ENCODE peak calls at places on chromosomes 1 and 21, in four cellular contexts. One of them, this sample, is unnamed.

GRCh38 chr21:33308586-33309490 is 15.9 kb upstream of the IFNAR1 start:
- DNase-seq in germinal center: no peak
- DNase-seq in stimulated activated CD8-positive, alpha-beta memory T cell treated with anti-CD3 and anti-CD28 coated beads, Interleukin-15, amount 100 ng/mL, for 24 hours: no peak
- DNase-seq in NCI-H510A: peak
- DNase-seq in this sample: no peak

GRCh38 chr21:17537299-17537698 is 24.5 kb downstream of the CXADR start:
- DNase-seq in germinal center: no peak
- DNase-seq in stimulated activated CD8-positive, alpha-beta memory T cell treated with anti-CD3 and anti-CD28 coated beads, Interleukin-15, amount 100 ng/mL, for 24 hours: no peak
- DNase-seq in NCI-H510A: no peak
- DNase-seq in this sample: no peak

GRCh38 chr1:80417651-80418050 is 1383.1 kb upstream of the ADGRL2 start:
- DNase-seq in germinal center: no peak
- DNase-seq in stimulated activated CD8-positive, alpha-beta memory T cell treated with anti-CD3 and anti-CD28 coated beads, Interleukin-15, amount 100 ng/mL, for 24 hours: no peak
- DNase-seq in NCI-H510A: no peak
- DNase-seq in this sample: no peak

GRCh38 chr1:226809785-226810571 is 60.4 kb upstream of the PSEN2 start:
- DNase-seq in germinal center: no peak
- DNase-seq in stimulated activated CD8-positive, alpha-beta memory T cell treated with anti-CD3 and anti-CD28 coated beads, Interleukin-15, amount 100 ng/mL, for 24 hours: no peak
- DNase-seq in NCI-H510A: no peak
- DNase-seq in this sample: no peak

GRCh38 chr1:17579951-17580939 is 40.7 kb downstream of the ARHGEF10L start:
- DNase-seq in germinal center: no peak
- DNase-seq in stimulated activated CD8-positive, alpha-beta memory T cell treated with anti-CD3 and anti-CD28 coated beads, Interleukin-15, amount 100 ng/mL, for 24 hours: no peak
- DNase-seq in NCI-H510A: no peak
- DNase-seq in this sample: no peak

GRCh38 chr1:8816831-8817412 is 518 bp downstream of the RERE start:
- DNase-seq in germinal center: peak
- DNase-seq in stimulated activated CD8-positive, alpha-beta memory T cell treated with anti-CD3 and anti-CD28 coated beads, Interleukin-15, amount 100 ng/mL, for 24 hours: no peak
- DNase-seq in NCI-H510A: no peak
- DNase-seq in this sample: peak

GRCh38 chr1:225425211-225425786 is 2.5 kb downstream of the LBR start:
- DNase-seq in germinal center: peak
- DNase-seq in stimulated activated CD8-positive, alpha-beta memory T cell treated with anti-CD3 and anti-CD28 coated beads, Interleukin-15, amount 100 ng/mL, for 24 hours: no peak
- DNase-seq in NCI-H510A: no peak
- DNase-seq in this sample: no peak

GRCh38 chr1:35573776-35574654 is 901 bp downstream of the TFAP2E start:
- DNase-seq in germinal center: no peak
- DNase-seq in stimulated activated CD8-positive, alpha-beta memory T cell treated with anti-CD3 and anti-CD28 coated beads, Interleukin-15, amount 100 ng/mL, for 24 hours: no peak
- DNase-seq in NCI-H510A: no peak
- DNase-seq in this sample: no peak

GRCh38 chr21:27677547-27677946 is 710.7 kb upstream of the ADAMTS5 start:
- DNase-seq in germinal center: no peak
- DNase-seq in stimulated activated CD8-positive, alpha-beta memory T cell treated with anti-CD3 and anti-CD28 coated beads, Interleukin-15, amount 100 ng/mL, for 24 hours: no peak
- DNase-seq in NCI-H510A: no peak
- DNase-seq in this sample: no peak

GRCh38 chr1:221837886-221838285 is 96.0 kb upstream of the DUSP10 start:
- DNase-seq in germinal center: peak
- DNase-seq in stimulated activated CD8-positive, alpha-beta memory T cell treated with anti-CD3 and anti-CD28 coated beads, Interleukin-15, amount 100 ng/mL, for 24 hours: no peak
- DNase-seq in NCI-H510A: no peak
- DNase-seq in this sample: peak

GRCh38 chr1:241213147-241213546 is 143.9 kb downstream of the RGS7 start:
- DNase-seq in germinal center: no peak
- DNase-seq in stimulated activated CD8-positive, alpha-beta memory T cell treated with anti-CD3 and anti-CD28 coated beads, Interleukin-15, amount 100 ng/mL, for 24 hours: no peak
- DNase-seq in NCI-H510A: no peak
- DNase-seq in this sample: no peak

GRCh38 chr1:205536759-205537361 is 32.4 kb downstream of the CDK18 start:
- DNase-seq in germinal center: no peak
- DNase-seq in stimulated activated CD8-positive, alpha-beta memory T cell treated with anti-CD3 and anti-CD28 coated beads, Interleukin-15, amount 100 ng/mL, for 24 hours: no peak
- DNase-seq in NCI-H510A: no peak
- DNase-seq in this sample: no peak

GRCh38 chr1:155174334-155175280 is 958 bp downstream of the TRIM46 start:
- DNase-seq in germinal center: peak
- DNase-seq in stimulated activated CD8-positive, alpha-beta memory T cell treated with anti-CD3 and anti-CD28 coated beads, Interleukin-15, amount 100 ng/mL, for 24 hours: no peak
- DNase-seq in NCI-H510A: peak
- DNase-seq in this sample: no peak

GRCh38 chr1:109786531-109787021 is 22.9 kb upstream of the EPS8L3 start:
- DNase-seq in germinal center: no peak
- DNase-seq in stimulated activated CD8-positive, alpha-beta memory T cell treated with anti-CD3 and anti-CD28 coated beads, Interleukin-15, amount 100 ng/mL, for 24 hours: no peak
- DNase-seq in NCI-H510A: no peak
- DNase-seq in this sample: no peak

GRCh38 chr1:181508486-181509165 is 25.3 kb downstream of the CACNA1E start:
- DNase-seq in germinal center: no peak
- DNase-seq in stimulated activated CD8-positive, alpha-beta memory T cell treated with anti-CD3 and anti-CD28 coated beads, Interleukin-15, amount 100 ng/mL, for 24 hours: no peak
- DNase-seq in NCI-H510A: no peak
- DNase-seq in this sample: no peak

GRCh38 chr1:231187556-231187955 is 25.7 kb downstream of the TRIM67 start:
- DNase-seq in germinal center: no peak
- DNase-seq in stimulated activated CD8-positive, alpha-beta memory T cell treated with anti-CD3 and anti-CD28 coated beads, Interleukin-15, amount 100 ng/mL, for 24 hours: no peak
- DNase-seq in NCI-H510A: no peak
- DNase-seq in this sample: no peak

GRCh38 chr21:17602874-17603273 is 9.8 kb downstream of the BTG3 start:
- DNase-seq in germinal center: no peak
- DNase-seq in stimulated activated CD8-positive, alpha-beta memory T cell treated with anti-CD3 and anti-CD28 coated beads, Interleukin-15, amount 100 ng/mL, for 24 hours: no peak
- DNase-seq in NCI-H510A: no peak
- DNase-seq in this sample: no peak

GRCh38 chr1:163166886-163167555 is 35.7 kb downstream of the RGS5 start:
- DNase-seq in germinal center: no peak
- DNase-seq in stimulated activated CD8-positive, alpha-beta memory T cell treated with anti-CD3 and anti-CD28 coated beads, Interleukin-15, amount 100 ng/mL, for 24 hours: no peak
- DNase-seq in NCI-H510A: no peak
- DNase-seq in this sample: no peak

GRCh38 chr1:34113362-34113761 is 51.7 kb downstream of the CSMD2 start:
- DNase-seq in germinal center: peak
- DNase-seq in stimulated activated CD8-positive, alpha-beta memory T cell treated with anti-CD3 and anti-CD28 coated beads, Interleukin-15, amount 100 ng/mL, for 24 hours: no peak
- DNase-seq in NCI-H510A: peak
- DNase-seq in this sample: no peak

GRCh38 chr1:210457566-210457965 is 128.9 kb downstream of the HHAT start:
- DNase-seq in germinal center: no peak
- DNase-seq in stimulated activated CD8-positive, alpha-beta memory T cell treated with anti-CD3 and anti-CD28 coated beads, Interleukin-15, amount 100 ng/mL, for 24 hours: no peak
- DNase-seq in NCI-H510A: no peak
- DNase-seq in this sample: no peak

GRCh38 chr1:209882286-209882685 is 54.5 kb downstream of the UTP25 start:
- DNase-seq in germinal center: no peak
- DNase-seq in stimulated activated CD8-positive, alpha-beta memory T cell treated with anti-CD3 and anti-CD28 coated beads, Interleukin-15, amount 100 ng/mL, for 24 hours: no peak
- DNase-seq in NCI-H510A: no peak
- DNase-seq in this sample: no peak

GRCh38 chr1:99756598-99756997 is 9.8 kb downstream of the FRRS1 start:
- DNase-seq in germinal center: no peak
- DNase-seq in stimulated activated CD8-positive, alpha-beta memory T cell treated with anti-CD3 and anti-CD28 coated beads, Interleukin-15, amount 100 ng/mL, for 24 hours: no peak
- DNase-seq in NCI-H510A: no peak
- DNase-seq in this sample: no peak

GRCh38 chr1:231827337-231828105 is 200.9 kb downstream of the DISC1 start:
- DNase-seq in germinal center: no peak
- DNase-seq in stimulated activated CD8-positive, alpha-beta memory T cell treated with anti-CD3 and anti-CD28 coated beads, Interleukin-15, amount 100 ng/mL, for 24 hours: no peak
- DNase-seq in NCI-H510A: no peak
- DNase-seq in this sample: no peak

GRCh38 chr1:30274937-30275621 is 448.3 kb downstream of the MATN1 start:
- DNase-seq in germinal center: no peak
- DNase-seq in stimulated activated CD8-positive, alpha-beta memory T cell treated with anti-CD3 and anti-CD28 coated beads, Interleukin-15, amount 100 ng/mL, for 24 hours: no peak
- DNase-seq in NCI-H510A: no peak
- DNase-seq in this sample: no peak

GRCh38 chr1:53410100-53410541 is 49.1 kb upstream of the DMRTB1 start:
- DNase-seq in germinal center: no peak
- DNase-seq in stimulated activated CD8-positive, alpha-beta memory T cell treated with anti-CD3 and anti-CD28 coated beads, Interleukin-15, amount 100 ng/mL, for 24 hours: no peak
- DNase-seq in NCI-H510A: no peak
- DNase-seq in this sample: no peak

GRCh38 chr1:145974721-145975120 is 10.2 kb downstream of the POLR3GL start:
- DNase-seq in germinal center: no peak
- DNase-seq in stimulated activated CD8-positive, alpha-beta memory T cell treated with anti-CD3 and anti-CD28 coated beads, Interleukin-15, amount 100 ng/mL, for 24 hours: no peak
- DNase-seq in NCI-H510A: no peak
- DNase-seq in this sample: no peak

GRCh38 chr1:61097326-61097725 is 15.0 kb downstream of the NFIA start:
- DNase-seq in germinal center: no peak
- DNase-seq in stimulated activated CD8-positive, alpha-beta memory T cell treated with anti-CD3 and anti-CD28 coated beads, Interleukin-15, amount 100 ng/mL, for 24 hours: no peak
- DNase-seq in NCI-H510A: no peak
- DNase-seq in this sample: no peak

GRCh38 chr1:228101994-228102790 is 933 bp downstream of the C1orf35 start:
- DNase-seq in germinal center: peak
- DNase-seq in stimulated activated CD8-positive, alpha-beta memory T cell treated with anti-CD3 and anti-CD28 coated beads, Interleukin-15, amount 100 ng/mL, for 24 hours: no peak
- DNase-seq in NCI-H510A: no peak
- DNase-seq in this sample: peak

This sample was measured in T-helper 2 cell treated with Interferon-gamma antibody and Interleukin-4, amounts not matched to agents 5 μg/mL and 100 μg/mL, for 36 hours.